ENCODE peak calls at places on chromosome 12, in seven cellular contexts. O is Right ventricle myocardium superior; A is hypothalamus; N is stimulated activated naive CD4-positive, alpha-beta T cell; S is endodermal cell; B is nephron progenitor cell; H is endothelial cell of umbilical vein. U is an unnamed sample.

GRCh38 chr12:108611884-108612415 is 14.1 kb upstream of the TMEM119 start:
- DNase-seq in O (no peak), A (no peak), N (no peak), S (peak; percentile 93), B (peak; percentile 37), H (peak; percentile 58), U (peak; percentile 44)

GRCh38 chr12:119423285-119423684 is 88.8 kb downstream of the CCDC60 start:
- DNase-seq in O (no peak), A (no peak), N (no peak), S (peak; percentile 92), B (peak; percentile 8), H (no peak), U (peak; percentile 52)

GRCh38 chr12:117026343-117026742 is 72.9 kb downstream of the TESC start:
- DNase-seq in O (no peak), A (no peak), N (no peak), S (peak; percentile 82), B (no peak), H (no peak), U (no peak)

GRCh38 chr12:57224973-57225679 is 4.4 kb upstream of the SHMT2 start:
- DNase-seq in O (peak; percentile 74), A (no peak), N (peak; percentile 43), S (peak; percentile 97), B (peak; percentile 62), H (peak; percentile 26), U (no peak)

GRCh38 chr12:67621112-67621511 is 27.4 kb upstream of the DYRK2 start:
- DNase-seq in O (no peak), A (no peak), N (no peak), S (no peak), B (no peak), H (no peak), U (no peak)

GRCh38 chr12:43653917-43654316 is 101.9 kb upstream of the ADAMTS20 start:
- DNase-seq in O (no peak), A (no peak), N (no peak), S (no peak), B (no peak), H (no peak), U (no peak)

GRCh38 chr12:57214398-57214781 is 2.2 kb upstream of the NXPH4 start:
- DNase-seq in O (peak; percentile 76), A (no peak), N (peak; percentile 24), S (peak; percentile 95), B (peak; percentile 81), H (peak; percentile 49), U (peak; percentile 77)

GRCh38 chr12:65525501-65526141 is 247.1 kb downstream of the MSRB3 start:
- DNase-seq in O (no peak), A (no peak), N (no peak), S (no peak), B (no peak), H (no peak), U (no peak)

GRCh38 chr12:57694459-57695019 is 607 bp downstream of the OS9 start:
- DNase-seq in O (no peak), A (no peak), N (no peak), S (peak; percentile 59), B (peak; percentile 53), H (peak; percentile 64), U (peak; percentile 42)

GRCh38 chr12:10392394-10392930 is 2.6 kb upstream of the KLRK1 start:
- DNase-seq in O (peak; percentile 68), A (no peak), N (no peak), S (no peak), B (no peak), H (no peak), U (no peak)

GRCh38 chr12:120012067-120012621 is 23.1 kb downstream of the BICDL1 start:
- DNase-seq in O (no peak), A (no peak), N (peak; percentile 71), S (peak; percentile 64), B (peak; percentile 7), H (no peak), U (no peak)

GRCh38 chr12:104315326-104316224 is 12.0 kb downstream of the EID3 start:
- DNase-seq in O (no peak), A (no peak), N (no peak), S (no peak), B (no peak), H (no peak), U (no peak)

GRCh38 chr12:78963439-78964222 is 99.1 kb downstream of the SYT1 start:
- DNase-seq in O (no peak), A (no peak), N (no peak), S (no peak), B (no peak), H (no peak), U (no peak)

GRCh38 chr12:1530592-1531159 is 63.7 kb downstream of the FBXL14 start:
- DNase-seq in O (no peak), A (no peak), N (no peak), S (peak; percentile 66), B (no peak), H (no peak), U (no peak)

GRCh38 chr12:80936642-80937390 is 918 bp downstream of the LIN7A start:
- DNase-seq in O (peak; percentile 61), A (peak; percentile 50), N (no peak), S (peak; percentile 93), B (peak; percentile 65), H (peak; percentile 44), U (peak; percentile 66)

GRCh38 chr12:5922500-5922899 is 22.6 kb downstream of the ANO2 start:
- DNase-seq in O (no peak), A (no peak), N (no peak), S (no peak), B (no peak), H (no peak), U (no peak)

GRCh38 chr12:11826607-11827006 is 177.1 kb downstream of the ETV6 start:
- DNase-seq in O (no peak), A (no peak), N (no peak), S (peak; percentile 67), B (no peak), H (no peak), U (no peak)

U was measured in WERI-Rb-1.